ENCODE peak calls at places on chromosomes 2 and 18, in ten cellular contexts. K is CD4-positive, alpha-beta T cell; Y is mucosa of descending colon; Q is RWPE1; F is IMR-90; B is astrocyte of the spinal cord; W is right atrium auricular region; H is HCT116; C is fibroblast of lung; M is heart left ventricle. D is an unnamed sample.

GRCh38 chr2:218671077-218671653 is 637 bp downstream of the RNF25 start:
- DNase-seq in K (no peak), Y (no peak), Q (peak), F (peak), B (peak), W (no peak), H (no peak), C (peak), M (no peak), D (no peak)

GRCh38 chr18:75839041-75839440 is 411.5 kb upstream of the SMIM21 start:
- DNase-seq in K (no peak), Y (no peak), Q (no peak), F (no peak), B (no peak), W (no peak), H (no peak), C (no peak), M (no peak), D (no peak)

GRCh38 chr2:203804070-203804469 is 63.5 kb upstream of the CTLA4 start:
- DNase-seq in K (no peak), Y (no peak), Q (no peak), F (peak), B (peak), W (no peak), H (no peak), C (peak), M (no peak), D (peak)

GRCh38 chr2:70005752-70006446 is 44.5 kb upstream of the ASPRV1 start:
- DNase-seq in K (no peak), Y (no peak), Q (no peak), F (no peak), B (no peak), W (no peak), H (no peak), C (no peak), M (no peak), D (no peak)

GRCh38 chr2:43070676-43071491 is 155.5 kb downstream of the ZFP36L2 start:
- DNase-seq in K (no peak), Y (no peak), Q (no peak), F (no peak), B (no peak), W (no peak), H (no peak), C (peak), M (no peak), D (no peak)

GRCh38 chr2:232931636-232932035 is 61.6 kb downstream of the SNORC start:
- DNase-seq in K (no peak), Y (no peak), Q (no peak), F (no peak), B (no peak), W (no peak), H (no peak), C (no peak), M (no peak), D (no peak)

GRCh38 chr2:53787255-53787910 is 539 bp downstream of the ERLEC1 start:
- DNase-seq in K (peak), Y (no peak), Q (peak), F (peak), B (peak), W (no peak), H (no peak), C (no peak), M (no peak), D (no peak)

GRCh38 chr2:19743641-19744040 is 158.1 kb downstream of the TTC32 start:
- DNase-seq in K (no peak), Y (no peak), Q (no peak), F (no peak), B (no peak), W (no peak), H (no peak), C (no peak), M (no peak), D (no peak)

GRCh38 chr18:46474487-46475366 is 182.3 kb downstream of the LOXHD1 start:
- DNase-seq in K (no peak), Y (no peak), Q (no peak), F (no peak), B (no peak), W (no peak), H (no peak), C (no peak), M (no peak), D (no peak)

GRCh38 chr2:157509755-157510154 is 65.9 kb upstream of the CYTIP start:
- DNase-seq in K (no peak), Y (no peak), Q (no peak), F (no peak), B (no peak), W (no peak), H (no peak), C (no peak), M (no peak), D (no peak)

GRCh38 chr2:240452471-240453256 is 17.2 kb downstream of the GPC1 start:
- DNase-seq in K (no peak), Y (peak), Q (peak), F (peak), B (peak), W (no peak), H (no peak), C (peak), M (peak), D (peak)

GRCh38 chr18:22109535-22109934 is 59.9 kb upstream of the GATA6 start:
- DNase-seq in K (no peak), Y (no peak), Q (no peak), F (no peak), B (no peak), W (no peak), H (no peak), C (no peak), M (no peak), D (no peak)

GRCh38 chr18:36274296-36274695 is 23.2 kb upstream of the FHOD3 start:
- DNase-seq in K (no peak), Y (no peak), Q (no peak), F (no peak), B (no peak), W (no peak), H (no peak), C (no peak), M (no peak), D (no peak)

GRCh38 chr2:208466920-208467298 is 60.3 kb downstream of the PTH2R start:
- DNase-seq in K (no peak), Y (no peak), Q (no peak), F (no peak), B (no peak), W (no peak), H (no peak), C (no peak), M (no peak), D (no peak)

GRCh38 chr2:10240911-10241610 is 61.6 kb upstream of the HPCAL1 start:
- DNase-seq in K (no peak), Y (peak), Q (no peak), F (no peak), B (no peak), W (no peak), H (no peak), C (no peak), M (no peak), D (no peak)

DNA sequence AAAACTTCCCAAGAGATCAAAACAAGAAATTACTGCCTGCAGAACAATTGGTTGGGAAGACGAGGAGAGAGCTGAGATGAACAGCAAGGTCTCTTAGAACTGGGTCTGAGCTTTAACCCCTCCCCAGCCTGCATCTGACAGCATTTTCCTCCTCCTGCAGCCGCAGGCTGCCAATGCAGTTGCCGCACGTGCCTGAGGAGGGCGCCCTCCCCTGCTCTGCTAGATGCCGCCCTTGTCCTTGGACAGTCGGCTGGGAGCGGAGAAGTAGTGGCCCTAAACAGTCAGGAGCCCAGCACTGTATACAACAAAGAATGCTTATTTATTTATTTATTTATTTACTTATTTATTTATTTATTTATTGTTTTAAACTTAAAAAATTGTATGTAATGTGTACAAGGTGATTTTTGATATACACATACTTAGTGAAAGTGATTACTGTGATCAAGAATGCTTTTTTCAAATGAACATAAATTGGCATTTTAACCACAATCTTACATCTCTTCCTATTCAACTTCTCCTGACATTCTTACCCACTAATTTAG is 776.4 kb downstream of the TSN start:
- DNase-seq in K (no peak), Y (no peak), Q (no peak), F (no peak), B (no peak), W (no peak), H (no peak), C (no peak), M (no peak), D (no peak)
- TF ChIP-seq CTCF in K (no peak), Y (no peak), Q (no peak), F (no peak), B (no peak), W (peak), H (no peak), C (peak), M (peak), D (no peak)

DNA sequence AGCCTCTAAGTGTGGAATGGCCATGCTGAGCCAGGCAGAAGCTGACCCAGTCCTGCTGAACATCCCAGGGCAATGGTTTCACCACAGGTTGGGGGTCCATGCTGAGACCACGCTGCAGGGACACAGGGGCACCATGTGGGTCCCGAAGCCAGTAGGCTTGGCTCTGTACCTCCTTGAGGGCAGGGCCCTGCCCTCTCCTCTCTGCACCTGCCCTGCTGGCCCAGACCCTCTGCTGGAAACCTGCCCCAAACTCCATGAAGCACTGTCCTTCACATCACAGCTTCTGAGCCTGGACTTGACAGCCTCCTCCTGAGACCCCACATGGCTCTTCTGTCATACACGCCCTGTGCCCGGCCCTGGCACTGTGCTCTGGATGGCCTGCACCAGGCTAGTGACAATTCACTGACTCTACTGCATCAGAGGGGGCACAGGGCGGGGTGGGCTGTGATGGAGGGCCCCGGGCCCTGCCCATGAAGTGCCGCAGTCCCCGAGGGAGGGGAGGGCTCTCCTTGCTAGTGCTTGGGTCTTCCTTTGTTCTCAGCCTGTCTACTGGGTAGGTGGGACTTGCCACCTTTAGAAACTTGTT is 24.7 kb downstream of the HS6ST1 start:
- DNase-seq in K (no peak), Y (peak), Q (no peak), F (no peak), B (no peak), W (no peak), H (no peak), C (no peak), M (no peak), D (no peak)
- TF ChIP-seq CTCF in K (no peak), Y (no peak), Q (no peak), F (no peak), B (no peak), W (no peak), H (no peak), C (no peak), M (no peak), D (no peak)

GRCh38 chr2:191299009-191299408 is 53.8 kb downstream of the MYO1B start:
- DNase-seq in K (no peak), Y (no peak), Q (no peak), F (peak), B (no peak), W (no peak), H (no peak), C (no peak), M (no peak), D (no peak)
- TF ChIP-seq CTCF in K (no peak), Y (no peak), Q (no peak), F (peak), B (peak), W (no peak), H (no peak), C (peak), M (peak), D (no peak)

GRCh38 chr2:178309541-178309940 is 115.2 kb downstream of the OSBPL6 start:
- DNase-seq in K (no peak), Y (no peak), Q (peak), F (peak), B (no peak), W (no peak), H (no peak), C (no peak), M (no peak), D (no peak)

GRCh38 chr2:178320011-178320410 is 125.7 kb downstream of the OSBPL6 start:
- DNase-seq in K (no peak), Y (no peak), Q (no peak), F (no peak), B (no peak), W (no peak), H (no peak), C (no peak), M (no peak), D (no peak)

GRCh38 chr2:178317807-178318206 is 123.5 kb downstream of the OSBPL6 start:
- DNase-seq in K (no peak), Y (no peak), Q (no peak), F (no peak), B (no peak), W (no peak), H (no peak), C (peak), M (no peak), D (no peak)

GRCh38 chr2:178315488-178315948 is 121.2 kb downstream of the OSBPL6 start:
- DNase-seq in K (no peak), Y (no peak), Q (no peak), F (no peak), B (no peak), W (no peak), H (no peak), C (no peak), M (no peak), D (no peak)

GRCh38 chr2:178315083-178315482 is 120.8 kb downstream of the OSBPL6 start:
- DNase-seq in K (no peak), Y (no peak), Q (no peak), F (no peak), B (no peak), W (no peak), H (no peak), C (no peak), M (no peak), D (no peak)
- TF ChIP-seq CTCF in K (no peak), Y (no peak), Q (no peak), F (no peak), B (no peak), W (no peak), H (no peak), C (no peak), M (no peak), D (no peak)

GRCh38 chr2:64865073-64865830 is 123.9 kb upstream of the SLC1A4 start:
- DNase-seq in K (peak), Y (peak), Q (peak), F (peak), B (peak), W (peak), H (no peak), C (peak), M (peak), D (peak)
- TF ChIP-seq CTCF in K (no peak), Y (peak), Q (peak), F (peak), B (peak), W (peak), H (peak), C (no peak), M (peak), D (peak)

GRCh38 chr2:143513081-143513480 is 383.9 kb downstream of the ARHGAP15 start:
- DNase-seq in K (no peak), Y (no peak), Q (no peak), F (peak), B (peak), W (no peak), H (peak), C (peak), M (no peak), D (peak)
- TF ChIP-seq CTCF in K (no peak), Y (no peak), Q (no peak), F (peak), B (peak), W (peak), H (peak), C (peak), M (peak), D (peak)

DNA sequence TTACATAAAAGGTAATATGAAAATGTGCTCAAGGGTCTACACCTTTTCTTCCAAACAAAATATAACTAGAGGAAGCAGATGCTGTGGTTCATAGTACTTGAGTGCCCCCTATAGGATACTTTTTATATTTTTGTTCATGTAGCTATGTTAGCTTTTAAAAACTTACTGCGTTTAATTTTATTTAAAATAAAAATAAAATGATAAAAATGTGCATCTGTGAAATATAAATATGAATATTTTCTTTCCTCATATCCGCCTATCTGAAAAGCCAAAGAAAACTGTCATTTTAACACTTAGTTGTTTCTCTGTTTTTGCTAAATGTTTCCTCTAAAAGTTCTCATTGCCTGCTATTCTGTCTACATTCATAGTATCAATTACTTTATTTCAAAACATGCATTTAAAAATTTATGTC is 9.6 kb upstream of the LRP1B start:
- DNase-seq in K (no peak), Y (no peak), Q (no peak), F (peak), B (peak), W (no peak), H (peak), C (peak), M (no peak), D (no peak)
- TF ChIP-seq CTCF in K (no peak), Y (no peak), Q (peak), F (peak), B (peak), W (peak), H (peak), C (peak), M (peak), D (peak)

GRCh38 chr2:239119346-239120126 is 271.7 kb downstream of the TWIST2 start:
- DNase-seq in K (no peak), Y (no peak), Q (no peak), F (no peak), B (no peak), W (no peak), H (no peak), C (no peak), M (no peak), D (no peak)

GRCh38 chr2:239118675-239119211 is 270.9 kb downstream of the TWIST2 start:
- DNase-seq in K (no peak), Y (no peak), Q (no peak), F (no peak), B (no peak), W (no peak), H (no peak), C (no peak), M (no peak), D (no peak)

GRCh38 chr2:239116456-239117246 is 268.8 kb downstream of the TWIST2 start:
- DNase-seq in K (no peak), Y (no peak), Q (peak), F (peak), B (peak), W (no peak), H (no peak), C (peak), M (no peak), D (no peak)

GRCh38 chr2:239117831-239118230 is 269.9 kb downstream of the TWIST2 start:
- DNase-seq in K (no peak), Y (no peak), Q (no peak), F (no peak), B (no peak), W (no peak), H (no peak), C (no peak), M (no peak), D (no peak)

GRCh38 chr2:239118264-239118663 is 270.4 kb downstream of the TWIST2 start:
- DNase-seq in K (no peak), Y (no peak), Q (no peak), F (no peak), B (no peak), W (no peak), H (no peak), C (no peak), M (no peak), D (no peak)
- TF ChIP-seq CTCF in K (no peak), Y (no peak), Q (no peak), F (no peak), B (no peak), W (no peak), H (no peak), C (no peak), M (no peak), D (no peak)

GRCh38 chr18:76844144-76844543 is 21.8 kb downstream of the ZNF236 start:
- DNase-seq in K (no peak), Y (no peak), Q (no peak), F (no peak), B (no peak), W (no peak), H (no peak), C (no peak), M (no peak), D (no peak)

GRCh38 chr18:76846217-76846616 is 23.9 kb downstream of the ZNF236 start:
- DNase-seq in K (no peak), Y (no peak), Q (no peak), F (no peak), B (no peak), W (no peak), H (no peak), C (no peak), M (no peak), D (no peak)

GRCh38 chr18:76844742-76845477 is 22.6 kb downstream of the ZNF236 start:
- DNase-seq in K (no peak), Y (no peak), Q (no peak), F (peak), B (no peak), W (no peak), H (no peak), C (peak), M (no peak), D (peak)

GRCh38 chr18:76850112-76850511 is 27.8 kb downstream of the ZNF236 start:
- DNase-seq in K (no peak), Y (no peak), Q (no peak), F (no peak), B (no peak), W (no peak), H (no peak), C (no peak), M (no peak), D (no peak)

DNA sequence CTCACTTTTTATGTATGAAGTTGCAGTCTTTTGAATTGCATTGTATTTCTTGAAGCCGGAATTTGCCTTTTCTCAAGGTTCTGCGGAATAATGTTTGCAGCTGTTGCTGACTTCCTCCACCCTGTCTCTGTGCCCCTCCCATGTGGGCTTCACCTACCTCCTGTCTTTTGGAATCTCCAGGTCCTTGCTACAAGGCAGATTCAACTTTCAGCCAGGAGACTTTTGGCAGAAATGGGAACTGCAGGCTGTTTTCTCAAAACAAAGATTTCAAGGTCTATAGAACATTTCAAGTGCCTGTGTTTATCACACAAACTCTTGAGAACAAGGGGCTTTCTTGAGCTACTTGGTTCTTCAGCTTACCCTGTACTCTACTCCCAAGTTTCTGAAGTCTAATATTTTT is 25.6 kb downstream of the ZNF236 start:
- DNase-seq in K (no peak), Y (no peak), Q (no peak), F (no peak), B (no peak), W (no peak), H (peak), C (no peak), M (no peak), D (no peak)
- TF ChIP-seq CTCF in K (no peak), Y (no peak), Q (peak), F (no peak), B (peak), W (no peak), H (peak), C (peak), M (no peak), D (no peak)

GRCh38 chr2:15198051-15198450 is 363.1 kb downstream of the NBAS start:
- DNase-seq in K (no peak), Y (no peak), Q (no peak), F (no peak), B (no peak), W (no peak), H (no peak), C (no peak), M (no peak), D (no peak)

GRCh38 chr2:15200581-15200980 is 360.6 kb downstream of the NBAS start:
- DNase-seq in K (no peak), Y (no peak), Q (no peak), F (no peak), B (no peak), W (no peak), H (no peak), C (no peak), M (no peak), D (no peak)

GRCh38 chr2:15195723-15196270 is 365.3 kb downstream of the NBAS start:
- DNase-seq in K (no peak), Y (no peak), Q (no peak), F (no peak), B (no peak), W (no peak), H (no peak), C (no peak), M (no peak), D (no peak)

GRCh38 chr2:15205562-15205961 is 355.6 kb downstream of the NBAS start:
- DNase-seq in K (no peak), Y (no peak), Q (no peak), F (no peak), B (no peak), W (no peak), H (no peak), C (no peak), M (no peak), D (no peak)

DNA sequence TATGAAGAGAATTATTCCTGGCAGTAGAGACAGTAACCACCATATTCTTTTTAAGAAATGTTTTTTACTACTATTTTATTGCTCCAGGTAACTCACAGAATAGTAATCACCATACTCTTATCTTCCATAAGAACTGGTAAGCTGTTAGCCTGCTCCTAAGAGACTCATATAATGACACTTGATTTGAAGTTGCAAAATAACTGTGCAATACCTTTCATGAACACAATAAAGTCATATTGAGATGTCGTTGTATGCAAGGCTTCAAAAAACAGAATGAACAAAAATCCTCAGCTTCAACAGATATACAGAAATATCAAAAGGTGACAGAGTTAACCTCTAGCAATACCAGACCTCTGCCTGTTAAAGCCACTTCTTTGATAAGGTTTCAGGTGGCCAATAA is 360.1 kb downstream of the NBAS start:
- DNase-seq in K (no peak), Y (no peak), Q (no peak), F (no peak), B (no peak), W (no peak), H (no peak), C (no peak), M (no peak), D (no peak)
- TF ChIP-seq CTCF in K (no peak), Y (no peak), Q (no peak), F (no peak), B (no peak), W (no peak), H (no peak), C (no peak), M (no peak), D (no peak)

D was measured in Calu3.